ENCODE peak calls at places on chromosomes 6 and 20, in nine cellular contexts. Y is PC-9; W is endothelial cell of umbilical vein; E is GM23338; Z is neural progenitor cell; L is right lobe of liver; B is K562; T is effector memory CD4-positive, alpha-beta T cell; N is cardiac muscle cell. M is an unnamed sample.
A peak's percentile ranks its signal among the peaks of the same experiment; 100 is the strongest.

GRCh38 chr6:129906515-129907077 is 45.5 kb upstream of the TMEM244 start:
- DNase-seq in Y (no peak), W (no peak), E (no peak), Z (no peak), L (no peak), B (no peak), T (no peak), N (no peak), M (no peak)

GRCh38 chr6:142935553-142936517 is 9.1 kb downstream of the HIVEP2 start:
- DNase-seq in Y (no peak), W (no peak), E (no peak), Z (no peak), L (no peak), B (no peak), T (no peak), N (no peak), M (no peak)

GRCh38 chr20:8879669-8880068 is 189.2 kb upstream of the PLCB4 start:
- DNase-seq in Y (no peak), W (no peak), E (no peak), Z (peak; percentile 4), L (no peak), B (no peak), T (no peak), N (no peak), M (no peak)

GRCh38 chr6:163814494-163815364 is 400.2 kb downstream of the QKI start:
- DNase-seq in Y (no peak), W (no peak), E (no peak), Z (no peak), L (no peak), B (peak; percentile 20), T (no peak), N (peak; percentile 52), M (no peak)

GRCh38 chr6:5679271-5679670 is 327.5 kb downstream of the NRN1 start:
- DNase-seq in Y (no peak), W (no peak), E (no peak), Z (no peak), L (no peak), B (no peak), T (no peak), N (no peak), M (no peak)

GRCh38 chr6:21111399-21111725 is 482.2 kb upstream of the SOX4 start:
- DNase-seq in Y (peak; percentile 20), W (peak; percentile 71), E (peak; percentile 37), Z (no peak), L (no peak), B (no peak), T (no peak), N (no peak), M (peak; percentile 44)

GRCh38 chr6:117194978-117195377 is 70.4 kb upstream of the VGLL2 start:
- DNase-seq in Y (no peak), W (no peak), E (no peak), Z (peak; percentile 8), L (no peak), B (no peak), T (no peak), N (no peak), M (no peak)

GRCh38 chr6:154683756-154684523 is 49.3 kb upstream of the SCAF8 start:
- DNase-seq in Y (no peak), W (peak; percentile 78), E (no peak), Z (no peak), L (no peak), B (no peak), T (no peak), N (peak; percentile 50), M (no peak)

GRCh38 chr6:14655201-14655988 is 537.8 kb downstream of the CD83 start:
- DNase-seq in Y (no peak), W (no peak), E (no peak), Z (no peak), L (no peak), B (no peak), T (no peak), N (peak; percentile 23), M (no peak)

GRCh38 chr6:85494551-85495337 is 44.9 kb downstream of the NT5E start:
- DNase-seq in Y (peak; percentile 16), W (no peak), E (no peak), Z (no peak), L (no peak), B (no peak), T (no peak), N (no peak), M (no peak)

GRCh38 chr6:121830759-121831158 is 395.3 kb downstream of the GJA1 start:
- DNase-seq in Y (no peak), W (no peak), E (no peak), Z (no peak), L (no peak), B (no peak), T (no peak), N (no peak), M (no peak)

GRCh38 chr6:118325220-118325860 is 222.8 kb upstream of the PLN start:
- DNase-seq in Y (no peak), W (no peak), E (no peak), Z (no peak), L (no peak), B (peak; percentile 9), T (no peak), N (peak; percentile 2), M (no peak)

GRCh38 chr6:108361312-108361932 is 66.6 kb downstream of the AFG1L start:
- DNase-seq in Y (no peak), W (no peak), E (no peak), Z (no peak), L (no peak), B (peak; percentile 88), T (no peak), N (no peak), M (no peak)

GRCh38 chr6:128204621-128205020 is 303.8 kb upstream of the THEMIS start:
- DNase-seq in Y (peak; percentile 12), W (no peak), E (peak; percentile 35), Z (no peak), L (no peak), B (no peak), T (no peak), N (peak; percentile 33), M (no peak)

GRCh38 chr6:131292145-131292938 is 157.1 kb downstream of the AKAP7 start:
- DNase-seq in Y (no peak), W (no peak), E (peak; percentile 60), Z (peak; percentile 7), L (no peak), B (no peak), T (no peak), N (peak; percentile 28), M (no peak)
- H3K4me3 ChIP-seq in Y (no peak overlapping the region), W (no peak overlapping the region), E (no peak overlapping the region), Z (no peak overlapping the region), L (no peak overlapping the region), B (no peak overlapping the region), T (no peak overlapping the region), N (no peak overlapping the region), M (no peak overlapping the region)

GRCh38 chr20:38771621-38772020 is 23.4 kb downstream of the ACTR5 start:
- DNase-seq in Y (no peak), W (no peak), E (no peak), Z (no peak), L (no peak), B (no peak), T (no peak), N (no peak), M (no peak)

GRCh38 chr20:38774167-38774566 is 25.9 kb downstream of the ACTR5 start:
- DNase-seq in Y (no peak), W (no peak), E (no peak), Z (no peak), L (no peak), B (no peak), T (no peak), N (no peak), M (no peak)

GRCh38 chr20:38770546-38770945 is 22.3 kb downstream of the ACTR5 start:
- DNase-seq in Y (no peak), W (no peak), E (no peak), Z (no peak), L (no peak), B (no peak), T (no peak), N (no peak), M (no peak)

GRCh38 chr20:38769376-38770295 is 21.4 kb downstream of the ACTR5 start:
- DNase-seq in Y (no peak), W (no peak), E (no peak), Z (no peak), L (no peak), B (no peak), T (no peak), N (no peak), M (no peak)

DNA sequence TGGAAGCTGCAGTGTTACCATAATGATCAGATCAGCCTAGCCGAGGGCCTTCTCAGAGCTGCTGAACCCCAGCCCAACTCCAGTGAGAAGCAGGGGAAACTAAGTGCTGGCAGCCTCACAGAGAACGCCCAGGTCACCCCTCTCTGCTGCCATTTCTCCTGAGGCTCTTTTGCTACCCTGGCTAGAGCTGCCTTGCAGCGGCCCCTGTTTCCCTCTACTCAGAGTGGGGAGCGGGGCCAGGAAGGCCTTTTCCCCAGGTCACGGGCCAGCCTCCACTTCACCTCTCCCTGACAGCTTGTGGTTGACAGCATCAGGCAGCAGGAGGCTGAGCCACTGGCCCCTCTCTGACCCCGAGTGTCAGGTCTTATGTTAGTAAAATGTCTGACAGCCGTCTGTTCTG is 22.7 kb downstream of the ACTR5 start:
- DNase-seq in Y (no peak), W (no peak), E (no peak), Z (no peak), L (no peak), B (no peak), T (no peak), N (no peak), M (no peak)
- H3K36me3 ChIP-seq in Y (peaks cover 16% of the 10 kb centered on the region), W (peaks cover 22% of the 10 kb centered on the region), E (peaks cover 32% of the 10 kb centered on the region), Z (peaks cover 10% of the 10 kb centered on the region), L (peaks cover 39% of the 10 kb centered on the region), B (peaks cover 64% of the 10 kb centered on the region), T (peaks cover 67% of the 10 kb centered on the region), N (peaks cover 4% of the 10 kb centered on the region), M (peaks cover 10% of the 10 kb centered on the region)

GRCh38 chr6:106509420-106510089 is 119.7 kb downstream of the RTN4IP1 start:
- DNase-seq in Y (no peak), W (no peak), E (peak; percentile 82), Z (peak; percentile 77), L (no peak), B (no peak), T (no peak), N (no peak), M (peak; percentile 65)

GRCh38 chr6:106512048-106512957 is 117.0 kb downstream of the RTN4IP1 start:
- DNase-seq in Y (peak; percentile 75), W (peak; percentile 71), E (peak; percentile 80), Z (peak; percentile 73), L (peak; percentile 91), B (peak; percentile 16), T (peak; percentile 68), N (peak; percentile 44), M (peak; percentile 76)

GRCh38 chr6:106510090-106510970 is 119.0 kb downstream of the RTN4IP1 start:
- DNase-seq in Y (peak; percentile 52), W (no peak), E (peak; percentile 71), Z (peak; percentile 69), L (peak; percentile 76), B (no peak), T (peak; percentile 60), N (peak; percentile 61), M (peak; percentile 78)

GRCh38 chr6:106512958-106513480 is 116.3 kb downstream of the RTN4IP1 start:
- DNase-seq in Y (no peak), W (peak; percentile 53), E (no peak), Z (no peak), L (no peak), B (no peak), T (no peak), N (no peak), M (no peak)

GRCh38 chr6:106511274-106512047 is 117.8 kb downstream of the RTN4IP1 start:
- DNase-seq in Y (peak; percentile 64), W (peak; percentile 26), E (peak; percentile 81), Z (peak; percentile 63), L (peak; percentile 45), B (no peak), T (peak; percentile 31), N (peak; percentile 53), M (peak; percentile 80)
- H3K4me3 ChIP-seq in Y (peak overlapping the region; percentile 76), W (peak overlapping the region; percentile 79), E (peak overlapping the region; percentile 84), Z (peak overlapping the region; percentile 44), L (peak overlapping the region; percentile 91), B (no peak overlapping the region), T (peak overlapping the region; percentile 88), N (peak overlapping the region; percentile 21), M (peak overlapping the region; percentile 47)

GRCh38 chr20:34098570-34098969 is 13.5 kb downstream of the EIF2S2 start:
- DNase-seq in Y (no peak), W (no peak), E (no peak), Z (no peak), L (no peak), B (no peak), T (no peak), N (no peak), M (no peak)
- H3K36me3 ChIP-seq in Y (peaks cover 84% of the 10 kb centered on the region), W (peaks cover 38% of the 10 kb centered on the region), E (peaks cover 98% of the 10 kb centered on the region), Z (peaks cover 26% of the 10 kb centered on the region), L (peaks cover 98% of the 10 kb centered on the region), B (peaks cover 99% of the 10 kb centered on the region), T (peaks cover 74% of the 10 kb centered on the region), N (peaks cover 79% of the 10 kb centered on the region), M (peaks cover 67% of the 10 kb centered on the region)

M was measured in H7.